ENCODE peak calls at places on chromosomes 4 and X, in nine cellular contexts. J, N, Y, Z, A, R, X, P and B are unnamed samples.

GRCh38 chr4:23789765-23790164 is 100.1 kb downstream of the PPARGC1A start:
- DNase-seq in J (peak), N (no peak), Y (no peak), Z (no peak), A (no peak), R (peak), X (peak), P (no peak), B (peak)

GRCh38 chrX:65821721-65822496 is 154.5 kb downstream of the MSN start:
- DNase-seq in J (no peak), N (no peak), Y (peak), Z (peak), A (peak), R (no peak), X (no peak), P (no peak), B (no peak)

GRCh38 chr4:119525005-119525749 is 103.4 kb downstream of the PDE5A start:
- DNase-seq in J (peak), N (no peak), Y (no peak), Z (no peak), A (no peak), R (peak), X (peak), P (no peak), B (peak)

GRCh38 chr4:3204021-3204431 is 44.9 kb upstream of the MSANTD1 start:
- DNase-seq in J (no peak), N (no peak), Y (no peak), Z (no peak), A (no peak), R (peak), X (no peak), P (no peak), B (peak)

GRCh38 chr4:112289407-112290253 is 3.9 kb upstream of the TIFA start:
- DNase-seq in J (no peak), N (no peak), Y (no peak), Z (no peak), A (no peak), R (no peak), X (no peak), P (no peak), B (no peak)

GRCh38 chr4:184573701-184574100 is 75.5 kb downstream of the CASP3 start:
- DNase-seq in J (no peak), N (no peak), Y (no peak), Z (no peak), A (no peak), R (no peak), X (no peak), P (no peak), B (no peak)

GRCh38 chr4:121177238-121178137 is 13.4 kb upstream of the TNIP3 start:
- DNase-seq in J (no peak), N (no peak), Y (no peak), Z (no peak), A (no peak), R (no peak), X (no peak), P (no peak), B (no peak)

GRCh38 chr4:13384055-13384454 is 100.1 kb downstream of the RAB28 start:
- DNase-seq in J (no peak), N (no peak), Y (no peak), Z (no peak), A (no peak), R (no peak), X (no peak), P (no peak), B (no peak)

GRCh38 chr4:24244663-24245519 is 339.5 kb downstream of the DHX15 start:
- DNase-seq in J (no peak), N (peak), Y (no peak), Z (no peak), A (no peak), R (peak), X (no peak), P (no peak), B (peak)

GRCh38 chr4:96354036-96354712 is 514.3 kb downstream of the PDHA2 start:
- DNase-seq in J (peak), N (peak), Y (no peak), Z (no peak), A (no peak), R (no peak), X (no peak), P (no peak), B (peak)

GRCh38 chr4:98491862-98492554 is 166.4 kb downstream of the TSPAN5 start:
- DNase-seq in J (peak), N (no peak), Y (no peak), Z (no peak), A (no peak), R (peak), X (no peak), P (no peak), B (peak)

GRCh38 chr4:40321671-40322131 is 13.4 kb upstream of the CHRNA9 start:
- DNase-seq in J (peak), N (no peak), Y (no peak), Z (no peak), A (no peak), R (peak), X (peak), P (no peak), B (no peak)

GRCh38 chr4:26263165-26263564 is 57.6 kb upstream of the RBPJ start:
- DNase-seq in J (peak), N (no peak), Y (no peak), Z (no peak), A (no peak), R (no peak), X (peak), P (no peak), B (no peak)

GRCh38 chr4:137610960-137611359 is 78.7 kb upstream of the PCDH18 start:
- DNase-seq in J (no peak), N (no peak), Y (no peak), Z (no peak), A (no peak), R (peak), X (no peak), P (no peak), B (peak)

GRCh38 chr4:152500798-152501434 is 35.0 kb downstream of the FBXW7 start:
- DNase-seq in J (peak), N (peak), Y (peak), Z (peak), A (no peak), R (peak), X (peak), P (no peak), B (peak)

GRCh38 chrX:114959729-114960128 is 57.7 kb downstream of the IL13RA2 start:
- DNase-seq in J (peak), N (no peak), Y (no peak), Z (no peak), A (no peak), R (peak), X (no peak), P (no peak), B (peak)

GRCh38 chr4:158182736-158183135 is 9.9 kb upstream of the GASK1B start:
- DNase-seq in J (peak), N (no peak), Y (no peak), Z (no peak), A (no peak), R (peak), X (no peak), P (no peak), B (no peak)

GRCh38 chr4:151035321-151035720 is 20.2 kb upstream of the LRBA start:
- DNase-seq in J (no peak), N (no peak), Y (no peak), Z (no peak), A (no peak), R (no peak), X (no peak), P (no peak), B (no peak)

GRCh38 chr4:8136972-8137710 is 21.5 kb downstream of the ABLIM2 start:
- DNase-seq in J (no peak), N (no peak), Y (no peak), Z (no peak), A (no peak), R (no peak), X (no peak), P (no peak), B (no peak)

GRCh38 chrX:70026851-70027200 is 22.9 kb downstream of the AWAT2 start:
- DNase-seq in J (no peak), N (no peak), Y (no peak), Z (no peak), A (no peak), R (no peak), X (peak), P (no peak), B (no peak)

GRCh38 chr4:88846232-88846790 is 148.7 kb upstream of the NAP1L5 start:
- DNase-seq in J (no peak), N (no peak), Y (no peak), Z (no peak), A (no peak), R (no peak), X (peak), P (no peak), B (peak)

GRCh38 chr4:138595731-138596465 is 353.7 kb upstream of the SLC7A11 start:
- DNase-seq in J (no peak), N (no peak), Y (no peak), Z (no peak), A (no peak), R (peak), X (no peak), P (no peak), B (no peak)

GRCh38 chrX:2342878-2343277 is 157.9 kb downstream of the DHRSX start:
- DNase-seq in J (peak), N (no peak), Y (no peak), Z (no peak), A (no peak), R (peak), X (peak), P (no peak), B (peak)

GRCh38 chrX:82412851-82413250 is 1095.2 kb upstream of the POU3F4 start:
- DNase-seq in J (peak), N (no peak), Y (no peak), Z (no peak), A (no peak), R (no peak), X (peak), P (no peak), B (no peak)

GRCh38 chr4:151865327-151865726 is 104.5 kb upstream of the GATB start:
- DNase-seq in J (no peak), N (peak), Y (no peak), Z (no peak), A (no peak), R (no peak), X (no peak), P (no peak), B (no peak)

GRCh38 chrX:46865281-46865680 is 28.4 kb downstream of the RP2 start:
- DNase-seq in J (peak), N (no peak), Y (no peak), Z (no peak), A (no peak), R (peak), X (peak), P (no peak), B (peak)

GRCh38 chrX:133374874-133375387 is 40.4 kb downstream of the GPC4 start:
- DNase-seq in J (no peak), N (no peak), Y (no peak), Z (no peak), A (no peak), R (no peak), X (no peak), P (no peak), B (no peak)

GRCh38 chr4:176435891-176436499 is 116.2 kb downstream of the SPCS3 start:
- DNase-seq in J (peak), N (no peak), Y (no peak), Z (no peak), A (no peak), R (peak), X (no peak), P (no peak), B (no peak)

GRCh38 chr4:167150587-167150986 is 83.7 kb downstream of the SPOCK3 start:
- DNase-seq in J (no peak), N (no peak), Y (no peak), Z (no peak), A (no peak), R (no peak), X (no peak), P (no peak), B (no peak)

GRCh38 chr4:20788266-20788665 is 88.0 kb downstream of the PACRGL start:
- DNase-seq in J (no peak), N (no peak), Y (no peak), Z (no peak), A (no peak), R (no peak), X (no peak), P (no peak), B (no peak)

GRCh38 chr4:148004228-148004813 is 272.4 kb downstream of the ARHGAP10 start:
- DNase-seq in J (peak), N (no peak), Y (no peak), Z (no peak), A (no peak), R (no peak), X (peak), P (no peak), B (peak)

GRCh38 chr4:84237008-84237407 is 262.1 kb downstream of the NKX6-1 start:
- DNase-seq in J (peak), N (no peak), Y (no peak), Z (no peak), A (no peak), R (no peak), X (peak), P (no peak), B (no peak)

GRCh38 chrX:11103751-11104150 is 7.4 kb upstream of the HCCS start:
- DNase-seq in J (no peak), N (no peak), Y (no peak), Z (no peak), A (no peak), R (no peak), X (no peak), P (no peak), B (no peak)

GRCh38 chrX:12881914-12882313 is 15.0 kb downstream of the TLR7 start:
- DNase-seq in J (no peak), N (no peak), Y (no peak), Z (no peak), A (no peak), R (no peak), X (no peak), P (no peak), B (no peak)

GRCh38 chr4:169404959-169405358 is 134.2 kb upstream of the SH3RF1 start:
- DNase-seq in J (no peak), N (no peak), Y (no peak), Z (no peak), A (no peak), R (peak), X (peak), P (no peak), B (peak)